ENCODE peak calls at places on chromosome 12, in ten cellular contexts. T, P, K, O, I, E, M, U, L and C are unnamed samples. For H3K36me3 and H3K4me1, the result is how much of the 10 kb centered on the place peaks cover.

GRCh38 chr12:55716582-55717396 is 943 bp downstream of the BLOC1S1 start:
- DNase-seq in T (no peak), P (no peak), K (no peak), O (no peak), I (no peak), E (peak), M (no peak), U (no peak), L (no peak), C (no peak)

GRCh38 chr12:10220398-10221077 is 7.9 kb downstream of the GABARAPL1 start:
- DNase-seq in T (no peak), P (peak), K (peak), O (peak), I (peak), E (no peak), M (no peak), U (peak), L (no peak), C (no peak)

GRCh38 chr12:544941-545635 is 85.3 kb downstream of the B4GALNT3 start:
- DNase-seq in T (no peak), P (no peak), K (no peak), O (no peak), I (no peak), E (no peak), M (no peak), U (no peak), L (no peak), C (no peak)

GRCh38 chr12:117367006-117367638 is 5.7 kb upstream of the NOS1 start:
- DNase-seq in T (peak), P (peak), K (peak), O (peak), I (peak), E (peak), M (peak), U (peak), L (no peak), C (peak)

GRCh38 chr12:46153267-46153872 is 115.5 kb downstream of the SLC38A1 start:
- DNase-seq in T (peak), P (no peak), K (peak), O (no peak), I (no peak), E (no peak), M (peak), U (no peak), L (peak), C (peak)

GRCh38 chr12:38144049-38144448 is 172.5 kb upstream of the ALG10B start:
- DNase-seq in T (no peak), P (no peak), K (no peak), O (no peak), I (no peak), E (no peak), M (no peak), U (no peak), L (no peak), C (no peak)

GRCh38 chr12:101857043-101857558 is 20.3 kb upstream of the DRAM1 start:
- DNase-seq in T (no peak), P (no peak), K (peak), O (no peak), I (no peak), E (no peak), M (no peak), U (no peak), L (no peak), C (no peak)

GRCh38 chr12:87082756-87083155 is 826.6 kb upstream of the MGAT4C start:
- DNase-seq in T (no peak), P (no peak), K (no peak), O (no peak), I (no peak), E (no peak), M (no peak), U (no peak), L (no peak), C (no peak)

GRCh38 chr12:109273354-109273753 is 35.7 kb downstream of the FOXN4 start:
- DNase-seq in T (no peak), P (no peak), K (no peak), O (no peak), I (no peak), E (no peak), M (no peak), U (no peak), L (no peak), C (no peak)

GRCh38 chr12:54564768-54565167 is 15.4 kb downstream of the PDE1B start:
- DNase-seq in T (no peak), P (no peak), K (no peak), O (no peak), I (no peak), E (no peak), M (no peak), U (no peak), L (no peak), C (no peak)

GRCh38 chr12:19144287-19144686 is 14.8 kb downstream of the PLEKHA5 start:
- DNase-seq in T (no peak), P (no peak), K (no peak), O (no peak), I (no peak), E (no peak), M (no peak), U (no peak), L (no peak), C (no peak)

GRCh38 chr12:19148860-19149259 is 19.3 kb downstream of the PLEKHA5 start:
- DNase-seq in T (no peak), P (no peak), K (no peak), O (no peak), I (no peak), E (no peak), M (no peak), U (no peak), L (no peak), C (no peak)

GRCh38 chr12:19142499-19142898 is 13.0 kb downstream of the PLEKHA5 start:
- DNase-seq in T (no peak), P (no peak), K (no peak), O (no peak), I (no peak), E (no peak), M (no peak), U (no peak), L (no peak), C (no peak)

GRCh38 chr12:19140381-19141236 is 11.1 kb downstream of the PLEKHA5 start:
- DNase-seq in T (no peak), P (no peak), K (peak), O (no peak), I (no peak), E (no peak), M (no peak), U (peak), L (no peak), C (no peak)

GRCh38 chr12:19144985-19145384 is 15.5 kb downstream of the PLEKHA5 start:
- DNase-seq in T (no peak), P (no peak), K (no peak), O (no peak), I (no peak), E (no peak), M (no peak), U (no peak), L (no peak), C (no peak)
- H3K36me3 ChIP-seq in T (under half), P (under half), K (under half), O (under half), I (under half), E (under half), M (under half), U (under half), L (under half), C (under half)

DNA sequence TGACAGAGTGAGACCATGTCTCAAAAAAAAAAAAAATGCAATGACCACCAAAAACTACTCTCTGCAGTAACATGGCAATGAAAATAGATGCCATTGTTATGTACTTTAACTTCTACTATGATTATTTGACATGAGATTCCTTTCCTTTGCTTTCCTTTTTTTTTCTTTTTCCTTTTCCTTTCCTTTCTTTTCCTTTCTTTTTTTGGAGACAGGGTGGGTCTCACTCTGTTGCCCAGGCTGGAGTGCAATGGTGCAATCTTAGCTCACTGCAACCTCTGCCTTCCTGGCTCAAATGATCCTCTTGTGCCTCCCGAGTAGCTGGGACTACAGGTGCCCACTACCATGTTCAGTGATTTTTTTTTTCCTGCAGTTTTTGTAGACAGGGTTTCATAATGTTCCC is 24.9 kb upstream of the ETFBKMT start:
- DNase-seq in T (no peak), P (no peak), K (no peak), O (no peak), I (no peak), E (no peak), M (no peak), U (no peak), L (no peak), C (no peak)
- H3K4me3 ChIP-seq in T (no peak), P (no peak), K (no peak), O (no peak), I (no peak), E (no peak), M (no peak), U (no peak), L (no peak), C (no peak)

GRCh38 chr12:50566066-50566465 is 61.3 kb downstream of the DIP2B start:
- DNase-seq in T (no peak), P (no peak), K (no peak), O (no peak), I (no peak), E (no peak), M (no peak), U (no peak), L (no peak), C (no peak)
- H3K4me1 ChIP-seq in T (under half), P (under half), K (under half), O (under half), I (half or more), E (under half), M (under half), U (under half), L (under half), C (under half)

GRCh38 chr12:52753283-52753682 is 23.9 kb downstream of the KRT76 start:
- DNase-seq in T (no peak), P (no peak), K (no peak), O (no peak), I (no peak), E (no peak), M (no peak), U (no peak), L (no peak), C (peak)

GRCh38 chr12:52749827-52750226 is 27.3 kb downstream of the KRT76 start:
- DNase-seq in T (no peak), P (no peak), K (no peak), O (no peak), I (no peak), E (no peak), M (no peak), U (no peak), L (no peak), C (peak)

GRCh38 chr12:52754135-52754534 is 23.0 kb downstream of the KRT76 start:
- DNase-seq in T (no peak), P (no peak), K (no peak), O (no peak), I (no peak), E (no peak), M (no peak), U (no peak), L (no peak), C (peak)

GRCh38 chr12:52752516-52752915 is 24.6 kb downstream of the KRT76 start:
- DNase-seq in T (no peak), P (no peak), K (no peak), O (no peak), I (no peak), E (no peak), M (no peak), U (no peak), L (no peak), C (no peak)

DNA sequence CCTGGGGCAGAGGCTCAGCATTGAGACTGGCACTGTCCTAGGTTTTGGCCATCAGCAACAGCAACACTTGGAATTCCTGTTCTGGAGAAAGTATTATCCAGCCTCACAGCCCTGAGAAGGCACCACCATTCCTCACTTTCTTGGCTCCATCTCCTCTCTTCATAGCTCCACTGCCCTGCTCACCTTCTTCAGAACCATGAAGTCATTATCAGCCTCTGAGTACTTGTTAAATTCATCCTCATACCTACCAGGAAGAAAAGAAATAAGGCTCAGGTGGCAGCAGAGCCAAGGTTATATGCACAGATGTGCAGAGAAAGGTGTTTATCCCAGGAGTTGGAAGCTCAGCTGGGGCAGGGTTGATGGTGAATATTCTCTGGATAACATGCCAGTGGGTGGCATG is 25.4 kb downstream of the KRT76 start:
- DNase-seq in T (no peak), P (no peak), K (no peak), O (no peak), I (no peak), E (no peak), M (no peak), U (no peak), L (no peak), C (peak)
- H3K36me3 ChIP-seq in T (under half), P (under half), K (under half), O (under half), I (under half), E (under half), M (under half), U (under half), L (under half), C (under half)